ENCODE peak calls at places on chromosomes 16 and 17, in six cellular contexts. Y is GM23248, W is substantia nigra, V is A549, A is endodermal cell, X is Panc1. L is an unnamed sample.

GRCh38 chr17:41781404-41782110 is 5.0 kb downstream of the JUP start:
- DNase-seq in Y (no peak), W (no peak), V (peak), A (no peak), X (no peak), L (no peak)

GRCh38 chr17:57294629-57295501 is 38.5 kb downstream of the MSI2 start:
- DNase-seq in Y (no peak), W (no peak), V (peak), A (peak), X (no peak), L (no peak)

GRCh38 chr17:45270828-45271418 is 9.0 kb upstream of the SPATA32 start:
- DNase-seq in Y (peak), W (no peak), V (no peak), A (peak), X (no peak), L (no peak)

GRCh38 chr17:45296003-45296832 is 20.6 kb downstream of the MAP3K14 start:
- DNase-seq in Y (peak), W (no peak), V (no peak), A (no peak), X (no peak), L (peak)

GRCh38 chr16:27462846-27463682 is 61.1 kb downstream of the IL21R start:
- DNase-seq in Y (no peak), W (no peak), V (no peak), A (no peak), X (no peak), L (no peak)

GRCh38 chr17:21689604-21690003 is 2.7 kb upstream of the KCNJ18 start:
- DNase-seq in Y (peak), W (no peak), V (peak), A (no peak), X (no peak), L (peak)

GRCh38 chr17:65559802-65560627 is 1.4 kb downstream of the AXIN2 start:
- DNase-seq in Y (peak), W (peak), V (no peak), A (peak), X (no peak), L (peak)

GRCh38 chr16:595942-596735 is 6.3 kb downstream of the RAB40C start:
- DNase-seq in Y (no peak), W (no peak), V (no peak), A (no peak), X (no peak), L (no peak)

GRCh38 chr16:86519649-86520316 is 9.5 kb downstream of the FOXF1 start:
- DNase-seq in Y (peak), W (peak), V (peak), A (peak), X (no peak), L (no peak)

GRCh38 chr17:21213491-21214014 is 408 bp downstream of the TMEM11 start:
- DNase-seq in Y (peak), W (peak), V (no peak), A (no peak), X (no peak), L (peak)

GRCh38 chr17:61680921-61681320 is 89.9 kb upstream of the NACA2 start:
- DNase-seq in Y (no peak), W (no peak), V (no peak), A (no peak), X (no peak), L (no peak)

GRCh38 chr17:57984226-57984890 is 3.7 kb downstream of the VEZF1 start:
- DNase-seq in Y (no peak), W (no peak), V (no peak), A (no peak), X (no peak), L (no peak)

GRCh38 chr16:85150331-85150940 is 38.2 kb upstream of the CIBAR2 start:
- DNase-seq in Y (no peak), W (no peak), V (no peak), A (no peak), X (no peak), L (no peak)

GRCh38 chr17:64015447-64015846 is 5.0 kb downstream of the ICAM2 start:
- DNase-seq in Y (no peak), W (no peak), V (no peak), A (peak), X (no peak), L (no peak)

GRCh38 chr17:62780951-62781350 is 27.2 kb downstream of the MARCHF10 start:
- DNase-seq in Y (peak), W (no peak), V (no peak), A (peak), X (no peak), L (no peak)

GRCh38 chr17:62780273-62780672 is 27.8 kb downstream of the MARCHF10 start:
- DNase-seq in Y (no peak), W (no peak), V (no peak), A (peak), X (no peak), L (peak)

GRCh38 chr17:62782730-62783260 is 25.3 kb downstream of the MARCHF10 start:
- DNase-seq in Y (no peak), W (no peak), V (peak), A (no peak), X (no peak), L (no peak)

GRCh38 chr17:62781826-62782225 is 26.3 kb downstream of the MARCHF10 start:
- DNase-seq in Y (peak), W (no peak), V (peak), A (no peak), X (no peak), L (no peak)

DNA sequence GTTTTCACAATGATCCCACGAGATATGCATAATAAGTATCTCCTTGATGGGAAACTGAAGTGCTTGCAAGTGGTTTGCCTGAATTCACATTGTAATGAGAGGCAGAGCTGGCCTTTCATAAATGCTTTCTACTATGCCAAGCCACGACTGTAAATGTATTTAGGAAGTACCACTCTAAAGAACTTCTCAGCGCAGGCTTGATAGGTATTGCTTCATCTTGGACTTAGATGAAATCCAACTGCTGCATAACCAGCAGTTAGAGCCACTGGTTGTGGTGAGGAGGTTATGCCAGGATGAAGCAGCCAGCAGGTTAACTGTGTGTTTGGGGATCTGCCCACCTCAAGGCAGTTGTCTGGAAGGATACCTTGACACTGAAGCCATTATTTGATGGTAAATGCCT is 26.8 kb downstream of the MARCHF10 start:
- DNase-seq in Y (peak), W (no peak), V (no peak), A (peak), X (no peak), L (no peak)
- H3K27ac ChIP-seq in Y (peak), W (no peak), V (peak), A (no peak), X (peak), L (peak)

GRCh38 chr17:3594056-3594810 is 15.0 kb downstream of the TRPV1 start:
- DNase-seq in Y (no peak), W (peak), V (no peak), A (peak), X (no peak), L (no peak)
- H3K27ac ChIP-seq in Y (no peak), W (peak), V (no peak), A (no peak), X (no peak), L (no peak)

DNA sequence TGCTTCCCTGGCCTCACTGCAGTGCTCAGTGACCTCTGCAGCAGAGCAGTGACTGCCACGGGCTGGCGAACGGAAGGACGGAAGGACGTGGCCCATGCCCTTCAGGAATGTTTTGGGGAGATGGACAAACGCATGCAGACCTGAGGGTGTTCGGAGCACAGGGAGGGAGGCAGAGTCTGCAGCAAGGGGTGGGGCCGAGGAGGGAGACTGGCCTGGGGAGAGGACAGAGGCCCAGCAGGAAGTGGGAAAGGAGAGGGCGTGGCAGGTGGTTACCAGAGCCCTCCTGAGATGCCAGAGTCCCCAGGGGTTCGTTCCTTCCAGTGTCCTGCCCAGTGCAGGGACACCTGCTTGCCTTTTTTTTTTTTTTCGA is 21.9 kb downstream of the ADORA2B start:
- DNase-seq in Y (no peak), W (no peak), V (no peak), A (peak), X (no peak), L (no peak)
- H3K27ac ChIP-seq in Y (no peak), W (no peak), V (peak), A (peak), X (peak), L (no peak)

GRCh38 chr17:51152766-51153209 is 571 bp upstream of the NME1 start:
- DNase-seq in Y (peak), W (no peak), V (no peak), A (no peak), X (no peak), L (no peak)

GRCh38 chr17:51155416-51155815 is 2.1 kb downstream of the NME1 start:
- DNase-seq in Y (no peak), W (no peak), V (no peak), A (no peak), X (no peak), L (no peak)

GRCh38 chr17:51150932-51151331 is 2.4 kb upstream of the NME1 start:
- DNase-seq in Y (no peak), W (no peak), V (no peak), A (no peak), X (no peak), L (no peak)

GRCh38 chr17:51154176-51154575 is 817 bp downstream of the NME1 start:
- DNase-seq in Y (peak), W (no peak), V (no peak), A (no peak), X (no peak), L (no peak)

DNA sequence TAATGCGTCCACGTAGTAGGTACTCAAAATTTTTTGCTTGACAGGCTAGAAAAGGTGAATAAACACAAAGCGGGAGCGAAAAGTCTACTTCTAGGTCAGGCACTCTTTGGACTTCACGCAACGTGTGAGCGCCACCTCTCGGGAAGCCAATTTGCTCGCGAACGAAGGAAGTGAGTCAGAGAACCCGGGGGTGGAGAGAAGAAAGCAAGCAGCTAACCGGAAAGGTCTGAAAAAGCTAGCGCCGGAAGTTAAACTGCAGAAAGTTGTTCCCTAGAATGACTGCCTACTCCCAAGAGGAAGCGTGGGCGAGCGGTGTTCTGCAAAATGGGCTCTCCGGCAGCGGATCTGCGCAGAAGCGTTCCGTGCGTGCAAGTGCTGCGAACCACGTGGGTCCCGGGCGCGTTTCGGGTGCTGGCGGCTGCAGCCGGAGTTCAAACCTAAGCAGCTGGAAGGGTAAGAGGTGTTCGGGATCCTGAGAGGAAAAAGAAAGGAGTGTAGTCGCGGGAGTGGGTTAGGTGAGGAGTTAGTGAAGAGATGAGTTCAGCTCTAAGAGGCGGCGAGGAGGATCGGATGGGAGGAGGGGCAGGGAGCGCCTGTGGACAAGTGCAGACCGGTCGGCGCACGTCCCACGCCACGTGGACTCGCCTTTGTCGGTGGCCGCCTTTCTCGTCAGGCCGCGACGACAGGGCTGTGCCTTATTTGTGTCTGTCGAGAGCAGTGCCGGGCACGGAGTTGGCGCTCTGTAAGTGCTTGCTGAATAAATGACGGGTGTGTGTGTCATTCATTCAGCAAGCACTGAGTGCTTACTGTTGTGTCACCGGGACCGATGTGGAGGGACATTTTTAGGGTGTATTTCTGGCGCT is at the start of gene NME1:
- DNase-seq in Y (peak), W (peak), V (peak), A (peak), X (peak), L (peak)
- H3K27ac ChIP-seq in Y (peak), W (peak), V (peak), A (peak), X (peak), L (no peak)

DNA sequence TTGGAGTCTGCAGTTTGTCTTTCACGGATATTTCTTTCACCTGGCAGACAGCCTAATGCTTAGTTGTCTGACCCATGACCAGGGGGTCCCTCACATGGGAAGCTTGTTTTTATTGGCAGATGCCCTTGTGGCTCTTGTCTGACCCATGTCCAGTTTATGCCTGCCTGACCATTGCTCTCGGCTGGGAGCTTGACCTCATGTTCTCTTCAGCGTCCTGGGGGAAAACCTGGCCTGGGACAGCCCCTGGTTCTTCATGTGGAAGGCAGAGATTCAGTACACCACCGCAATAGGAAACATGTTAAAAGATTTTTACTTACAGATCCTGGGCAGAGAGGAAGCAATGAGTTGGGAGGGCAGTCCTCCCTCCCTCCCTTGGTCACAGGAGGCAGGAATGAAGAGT is 302.8 kb upstream of the MYOCD start:
- DNase-seq in Y (no peak), W (no peak), V (no peak), A (no peak), X (no peak), L (no peak)
- H3K27ac ChIP-seq in Y (no peak), W (no peak), V (no peak), A (no peak), X (no peak), L (no peak)